ENCODE peak calls at places on chromosomes 16 and 17, in four cellular contexts. K, A, P and N are unnamed samples. For H3K36me3, the result is how much of the 10 kb centered on the place peaks cover.

GRCh38 chr16:57694556-57695377 is at the start of gene DRC7:
- DNase-seq in A (peak), P (peak), K (no peak), N (no peak)

GRCh38 chr16:84332975-84333684 is 35.2 kb upstream of the ATP2C2 start:
- DNase-seq in A (peak), K (no peak), P (peak), N (no peak)

GRCh38 chr17:63102034-63102433 is 136.0 kb downstream of the TANC2 start:
- DNase-seq in A (no peak), P (no peak), K (no peak), N (no peak)

GRCh38 chr16:26645629-26646028 is 421.1 kb upstream of the C16orf82 start:
- DNase-seq in A (no peak), K (no peak), P (no peak), N (no peak)

GRCh38 chr17:6752068-6752909 is 3.6 kb upstream of the XAF1 start:
- DNase-seq in A (no peak), P (no peak), K (peak), N (peak)

GRCh38 chr17:62627219-62627903 is at the start of gene MRC2:
- DNase-seq in P (no peak), K (peak), A (peak), N (peak)

GRCh38 chr17:30858556-30859250 is 26.9 kb downstream of the ATAD5 start:
- DNase-seq in K (no peak), A (no peak), P (no peak), N (no peak)

GRCh38 chr16:9258423-9259051 is 167.1 kb downstream of the HAPSTR1 start:
- DNase-seq in A (peak), P (no peak), K (peak), N (peak)

GRCh38 chr17:57810740-57811632 is 38.9 kb downstream of the MRPS23 start:
- DNase-seq in P (no peak), A (peak), K (peak), N (peak)

GRCh38 chr17:62705116-62705515 is 77.6 kb downstream of the MRC2 start:
- DNase-seq in A (peak), P (peak), K (no peak), N (no peak)

GRCh38 chr17:36858119-36859002 is 78.9 kb upstream of the LHX1 start:
- DNase-seq in A (no peak), P (no peak), K (no peak), N (no peak)

GRCh38 chr17:78013683-78014467 is 55.4 kb downstream of the TNRC6C start:
- DNase-seq in K (no peak), P (peak), A (peak), N (peak)

GRCh38 chr17:32298721-32299578 is 33.3 kb downstream of the RHBDL3 start:
- DNase-seq in P (no peak), K (no peak), A (no peak), N (no peak)

GRCh38 chr17:56679767-56680422 is 86.4 kb downstream of the NOG start:
- DNase-seq in P (no peak), A (no peak), K (no peak), N (no peak)

GRCh38 chr16:89325861-89326471 is 108.5 kb downstream of the ZNF778 start:
- DNase-seq in K (no peak), A (peak), P (peak), N (peak)

GRCh38 chr16:51150159-51150893 is 744 bp downstream of the SALL1 start:
- DNase-seq in P (no peak), K (no peak), A (no peak), N (peak)

GRCh38 chr17:30363715-30364202 is 15.0 kb upstream of the CPD start:
- DNase-seq in A (no peak), P (peak), K (no peak), N (no peak)

GRCh38 chr17:6796887-6797490 is 21.0 kb downstream of the FBXO39 start:
- DNase-seq in A (no peak), P (no peak), K (no peak), N (no peak)

GRCh38 chr16:51766739-51767138 is 615.7 kb upstream of the SALL1 start:
- DNase-seq in K (no peak), A (no peak), P (no peak), N (no peak)

GRCh38 chr16:10741844-10742243 is 1.8 kb upstream of the NUBP1 start:
- DNase-seq in P (peak), A (no peak), K (peak), N (no peak)

GRCh38 chr17:55887531-55887930 is 136.7 kb downstream of the PCTP start:
- DNase-seq in K (no peak), P (no peak), A (no peak), N (peak)

GRCh38 chr17:8056232-8056975 is 17.5 kb downstream of the ALOX15B start:
- DNase-seq in K (no peak), P (peak), A (peak), N (no peak)

GRCh38 chr17:75084039-75084660 is 3.6 kb upstream of the SLC16A5 start:
- DNase-seq in A (no peak), P (no peak), K (no peak), N (no peak)

GRCh38 chr16:1057252-1057932 is 15.2 kb upstream of the SSTR5 start:
- DNase-seq in A (peak), K (peak), P (peak), N (no peak)

GRCh38 chr17:7021993-7022778 is 664 bp upstream of the BCL6B start:
- DNase-seq in P (peak), A (peak), K (peak), N (peak)

GRCh38 chr17:56099649-56100048 is 53.6 kb upstream of the ANKFN1 start:
- DNase-seq in P (no peak), K (no peak), A (no peak), N (no peak)

GRCh38 chr17:51128089-51128488 is 7.4 kb upstream of the SPAG9 start:
- DNase-seq in P (no peak), K (no peak), A (no peak), N (no peak)

GRCh38 chr17:48174833-48175232 is 67.3 kb downstream of the SNX11 start:
- DNase-seq in K (no peak), P (no peak), A (no peak), N (no peak)

GRCh38 chr17:42359133-42359532 is 29.1 kb downstream of the STAT3 start:
- DNase-seq in A (no peak), P (no peak), K (no peak), N (no peak)

GRCh38 chr16:83779881-83780280 is 27.9 kb upstream of the HSBP1 start:
- DNase-seq in A (no peak), K (no peak), P (no peak), N (no peak)

GRCh38 chr17:55458287-55458900 is 36.8 kb upstream of the MMD start:
- DNase-seq in A (no peak), P (no peak), K (peak), N (no peak)

GRCh38 chr16:3503513-3503912 is 2.7 kb downstream of the CLUAP1 start:
- DNase-seq in A (no peak), K (no peak), P (no peak), N (no peak)

GRCh38 chr16:65125871-65126270 is 4.0 kb upstream of the CDH11 start:
- DNase-seq in K (no peak), A (no peak), P (no peak), N (no peak)

GRCh38 chr16:83932955-83933673 is 19.9 kb upstream of the OSGIN1 start:
- DNase-seq in A (no peak), K (no peak), P (no peak), N (no peak)

GRCh38 chr17:5793899-5794298 is 209.6 kb upstream of the NLRP1 start:
- DNase-seq in P (no peak), A (no peak), K (no peak), N (no peak)

GRCh38 chr16:10745856-10746255 is 2.2 kb downstream of the NUBP1 start:
- DNase-seq in A (no peak), P (no peak), K (no peak), N (no peak)

GRCh38 chr16:27242398-27242797 is 26.2 kb downstream of the NSMCE1 start:
- DNase-seq in K (no peak), A (no peak), P (no peak), N (no peak)

DNA sequence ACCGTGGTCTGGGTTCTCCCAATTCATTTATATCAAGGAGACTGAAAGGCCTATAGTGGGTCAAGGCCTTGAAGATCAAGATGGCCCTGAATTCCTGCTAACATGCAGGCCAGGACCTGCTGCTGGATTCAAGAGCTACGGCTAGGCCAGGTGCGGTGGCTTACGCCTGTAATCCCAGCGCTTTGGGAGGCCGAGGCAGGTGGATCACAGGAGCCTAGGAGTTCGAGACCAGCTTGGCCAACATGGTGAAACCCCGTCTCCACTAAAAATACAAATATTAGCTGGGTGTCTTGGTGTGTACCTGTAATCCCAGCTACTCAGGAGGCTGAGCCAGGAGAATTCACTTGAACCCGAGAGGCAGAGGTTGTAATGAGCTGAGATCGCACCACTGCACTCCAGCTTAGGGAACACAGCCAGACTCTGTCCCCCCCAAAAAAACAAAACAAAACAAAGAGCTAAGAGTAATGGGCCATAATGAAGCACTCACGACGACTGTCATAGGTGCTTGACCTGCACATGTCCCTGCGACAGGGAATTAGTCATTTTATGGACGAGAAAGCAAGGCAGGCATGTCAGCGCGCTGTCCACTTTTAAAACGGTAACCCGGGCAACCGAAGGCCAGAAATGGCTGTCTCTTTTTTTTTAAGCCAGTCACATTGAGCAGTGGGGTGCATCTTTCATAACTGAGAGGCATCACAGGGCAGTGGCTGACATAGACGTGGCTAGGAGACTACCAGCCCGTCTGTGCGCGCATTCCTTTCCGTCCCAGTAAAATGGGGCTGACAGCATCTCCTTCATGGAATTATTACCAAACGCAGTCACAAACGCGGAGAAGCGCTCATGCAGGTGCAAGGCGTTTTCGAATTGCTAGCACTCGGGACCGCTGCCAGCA is 1.0 kb upstream of the FBRS start:
- DNase-seq in K (no peak), A (no peak), P (no peak), N (no peak)
- H3K36me3 ChIP-seq in K (under half), A (under half), P (half or more), N (half or more)

GRCh38 chr16:69165584-69165983 is 21.4 kb upstream of the SNTB2 start:
- DNase-seq in K (no peak), P (no peak), A (no peak), N (no peak)

GRCh38 chr16:69157189-69157588 is 24.7 kb downstream of the UTP4 start:
- DNase-seq in A (no peak), P (no peak), K (no peak), N (no peak)

DNA sequence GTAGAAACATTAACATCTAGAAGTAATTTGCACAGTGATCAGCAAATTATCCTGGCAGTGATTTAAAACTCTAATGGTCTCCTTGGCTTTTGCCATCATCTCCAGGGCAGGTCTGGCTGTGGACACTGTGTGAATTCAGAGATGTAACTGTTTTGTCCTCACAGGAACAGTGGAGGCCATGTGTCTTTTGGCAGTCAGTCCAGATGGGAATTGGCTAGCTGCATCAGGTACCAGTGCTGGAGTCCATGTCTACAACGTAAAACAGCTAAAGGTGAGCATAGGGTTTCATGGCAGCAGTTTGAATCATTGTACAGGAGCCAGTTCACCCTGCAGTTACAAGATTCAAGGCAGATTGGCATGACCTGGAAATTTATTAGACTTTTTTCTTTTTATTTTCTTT is 26.8 kb upstream of the SNTB2 start:
- DNase-seq in A (no peak), K (no peak), P (no peak), N (no peak)
- H3K27ac ChIP-seq in A (no peak), K (no peak), P (no peak), N (no peak)

GRCh38 chr17:4073983-4074830 is 68.6 kb downstream of the ZZEF1 start:
- DNase-seq in A (peak), P (peak), K (peak), N (no peak)
- H3K4me3 ChIP-seq in A (no peak), P (no peak), K (no peak), N (no peak)

GRCh38 chr17:81616877-81617276 is 20.0 kb downstream of the NPLOC4 start:
- DNase-seq in A (no peak), P (no peak), K (no peak), N (no peak)

GRCh38 chr17:81621494-81622230 is 15.2 kb downstream of the NPLOC4 start:
- DNase-seq in K (no peak), A (no peak), P (peak), N (no peak)
- H3K36me3 ChIP-seq in K (half or more), A (under half), P (half or more), N (half or more)

GRCh38 chr17:40430272-40431230 is 12.7 kb upstream of the IGFBP4 start:
- DNase-seq in A (peak), P (peak), K (no peak), N (no peak)
- H3K27ac ChIP-seq in A (no peak), P (no peak), K (no peak), N (no peak)

GRCh38 chr17:82371333-82372062 is at the start of gene UTS2R:
- DNase-seq in K (no peak), P (no peak), A (no peak), N (no peak)
- H3K4me3 ChIP-seq in K (peak), P (peak), A (peak), N (no peak)

DNA sequence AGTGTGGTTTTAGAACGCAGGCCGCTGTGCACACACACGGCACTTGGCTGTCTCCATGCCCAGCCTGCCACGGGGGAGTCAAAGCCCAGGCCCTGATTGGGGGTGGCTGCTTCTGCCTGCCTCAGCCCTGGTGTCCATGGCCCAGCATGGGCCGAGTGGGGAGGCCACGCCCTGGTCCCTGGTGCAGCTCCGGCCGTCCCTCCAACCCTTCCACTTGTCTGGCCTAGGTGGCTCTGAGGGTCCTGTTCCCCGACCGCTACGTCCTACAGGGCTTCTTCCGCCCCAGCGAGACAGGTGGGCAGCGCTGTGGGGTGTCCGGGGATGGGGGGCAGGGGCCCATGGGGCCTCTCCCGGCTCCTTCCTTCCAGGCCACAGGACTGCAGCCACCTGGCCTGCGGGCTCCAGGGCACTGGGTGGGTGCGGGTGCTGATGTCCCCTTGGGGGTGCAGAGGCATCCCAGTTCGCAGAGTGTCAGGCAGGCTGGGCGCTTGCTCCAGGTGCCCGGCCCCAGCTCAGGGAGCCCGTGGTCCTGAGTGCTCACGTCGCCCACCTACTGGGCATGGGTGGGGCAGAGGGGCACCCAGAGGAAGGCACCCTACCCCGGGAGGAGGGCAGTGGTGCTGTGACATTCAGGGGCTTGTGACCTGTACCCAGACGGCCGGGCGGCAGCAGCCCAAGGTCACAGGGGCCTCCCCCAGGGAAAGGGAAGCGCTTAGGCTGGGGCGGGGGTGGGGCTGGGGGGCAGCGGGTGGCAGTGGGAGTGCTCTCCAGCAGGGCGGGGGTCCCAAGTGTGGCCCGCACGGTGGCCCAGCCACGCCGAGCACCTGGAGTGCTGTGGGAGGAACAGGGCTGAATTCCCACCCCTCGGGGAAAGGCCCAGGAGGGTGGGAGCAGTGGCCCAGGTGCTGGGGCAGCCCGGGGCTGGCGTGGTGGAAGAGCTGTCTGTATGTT is 11.8 kb downstream of the CENPX start:
- DNase-seq in A (no peak), P (no peak), K (no peak), N (no peak)
- H3K36me3 ChIP-seq in A (under half), P (under half), K (under half), N (under half)

GRCh38 chr16:87874639-87875472 is 5.5 kb upstream of the SLC7A5 start:
- DNase-seq in A (no peak), K (no peak), P (no peak), N (no peak)
- H3K27ac ChIP-seq in A (no peak), K (no peak), P (no peak), N (no peak)